ENCODE peak calls at places on chromosomes 16 and 17, in four cellular contexts. P is tibial nerve, W is cardiac fibroblast, S is lung. N is an unnamed sample.

GRCh38 chr16:84368327-84368996 is at the start of gene ATP2C2:
- DNase-seq in P (no peak), W (no peak), S (peak), N (no peak)

GRCh38 chr17:802901-803881 is 21.0 kb downstream of the MRM3 start:
- DNase-seq in P (no peak), W (no peak), S (no peak), N (no peak)

GRCh38 chr16:55944377-55944802 is 69.2 kb upstream of the CES5A start:
- DNase-seq in P (peak), W (peak), S (peak), N (peak)

GRCh38 chr17:44766409-44767038 is 7.7 kb downstream of the ADAM11 start:
- DNase-seq in P (no peak), W (no peak), S (no peak), N (no peak)

GRCh38 chr17:32015245-32016013 is 8.2 kb downstream of the LRRC37B start:
- DNase-seq in P (no peak), W (no peak), S (no peak), N (no peak)

GRCh38 chr17:21194210-21194609 is 19.8 kb downstream of the TMEM11 start:
- DNase-seq in P (no peak), W (peak), S (no peak), N (peak)

GRCh38 chr16:10681310-10682308 is 13.1 kb downstream of the TEKT5 start:
- DNase-seq in P (no peak), W (no peak), S (no peak), N (no peak)

GRCh38 chr16:19840524-19841110 is 44.0 kb downstream of the GPRC5B start:
- DNase-seq in P (no peak), W (no peak), S (no peak), N (no peak)

GRCh38 chr16:70160821-70161220 is 12.8 kb upstream of the CLEC18C start:
- DNase-seq in P (no peak), W (no peak), S (no peak), N (no peak)

GRCh38 chr17:63356275-63356905 is 89.7 kb downstream of the CYB561 start:
- DNase-seq in P (no peak), W (peak), S (no peak), N (peak)

GRCh38 chr17:73458191-73458590 is 146.4 kb upstream of the CDC42EP4 start:
- DNase-seq in P (no peak), W (no peak), S (no peak), N (no peak)

GRCh38 chr16:82638095-82638798 is 11.5 kb downstream of the CDH13 start:
- DNase-seq in P (no peak), W (peak), S (no peak), N (peak)

GRCh38 chr17:47072881-47073280 is 93.8 kb upstream of the RPRML start:
- DNase-seq in P (no peak), W (no peak), S (no peak), N (peak)

GRCh38 chr16:82082543-82083244 is 47.6 kb downstream of the HSD17B2 start:
- DNase-seq in P (no peak), W (no peak), S (no peak), N (peak)

GRCh38 chr16:11743308-11744074 is 834 bp upstream of the TXNDC11 start:
- DNase-seq in P (peak), W (peak), S (peak), N (peak)

GRCh38 chr17:42980766-42981397 is 517 bp downstream of the RUNDC1 start:
- DNase-seq in P (no peak), W (peak), S (peak), N (peak)

GRCh38 chr17:75480281-75480680 is 23.8 kb downstream of the TMEM94 start:
- DNase-seq in P (no peak), W (no peak), S (no peak), N (no peak)

GRCh38 chr17:50440172-50440837 is 14.3 kb downstream of the ACSF2 start:
- DNase-seq in P (no peak), W (no peak), S (peak), N (no peak)

GRCh38 chr17:3571043-3571900 is 13.7 kb upstream of the TRPV3 start:
- DNase-seq in P (no peak), W (no peak), S (no peak), N (no peak)

GRCh38 chr17:18148586-18148985 is 35.0 kb upstream of the ALKBH5 start:
- DNase-seq in P (no peak), W (no peak), S (no peak), N (no peak)
- H3K4me3 ChIP-seq in P (no peak), W (no peak), S (no peak), N (no peak)

GRCh38 chr17:33294994-33295393 is 1.9 kb upstream of the ASIC2 start:
- DNase-seq in P (no peak), W (no peak), S (no peak), N (no peak)

GRCh38 chr17:33291248-33292183 is 1.6 kb downstream of the ASIC2 start:
- DNase-seq in P (no peak), W (peak), S (no peak), N (peak)

GRCh38 chr17:33290156-33290697 is 2.9 kb downstream of the ASIC2 start:
- DNase-seq in P (no peak), W (no peak), S (no peak), N (no peak)

GRCh38 chr17:33292981-33293867 is at the start of gene ASIC2:
- DNase-seq in P (no peak), W (no peak), S (no peak), N (no peak)

DNA sequence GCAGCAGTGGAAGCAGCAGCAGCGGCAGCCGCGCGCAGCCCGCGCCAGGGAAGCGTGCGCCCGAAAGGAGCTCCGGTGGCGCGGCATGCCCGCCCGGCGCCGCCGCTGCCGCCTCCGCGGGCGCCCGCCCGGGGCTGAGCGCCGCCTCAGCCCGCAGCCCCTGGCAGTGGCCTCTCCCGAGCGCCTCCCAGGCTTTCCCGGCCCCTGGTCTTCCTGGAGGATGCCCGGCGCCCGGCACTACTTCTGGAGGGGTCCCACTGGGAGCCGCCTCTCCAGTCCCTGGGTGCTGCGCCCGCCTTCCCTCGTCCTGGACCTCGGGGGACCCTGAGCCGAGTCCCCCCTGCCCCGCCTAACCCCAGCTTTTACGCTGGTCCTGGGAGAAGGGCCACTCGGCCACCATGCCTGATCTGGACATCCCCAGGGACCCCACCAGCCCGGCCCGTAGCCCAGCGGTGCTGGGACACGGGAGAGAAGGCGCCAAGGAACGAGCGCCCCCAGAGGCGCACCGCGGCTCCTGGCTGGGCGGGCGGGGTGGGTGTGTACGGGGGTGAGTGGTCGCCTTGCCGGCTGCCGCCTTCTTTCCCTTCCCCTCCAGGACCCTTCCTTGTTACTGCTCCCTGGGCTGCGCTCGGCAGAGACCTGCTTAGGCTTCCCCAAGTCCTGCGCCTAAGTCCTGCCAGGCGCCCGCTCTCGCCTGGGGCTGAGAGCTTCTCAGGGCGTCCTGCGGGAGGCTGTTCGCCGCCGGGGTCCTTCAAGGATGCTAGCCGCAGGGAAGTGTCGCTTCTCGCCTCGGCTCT is 713 bp downstream of the ASIC2 start:
- DNase-seq in P (no peak), W (no peak), S (no peak), N (peak)
- TF ChIP-seq CTCF in P (no peak), W (peak), S (no peak), N (no peak)

DNA sequence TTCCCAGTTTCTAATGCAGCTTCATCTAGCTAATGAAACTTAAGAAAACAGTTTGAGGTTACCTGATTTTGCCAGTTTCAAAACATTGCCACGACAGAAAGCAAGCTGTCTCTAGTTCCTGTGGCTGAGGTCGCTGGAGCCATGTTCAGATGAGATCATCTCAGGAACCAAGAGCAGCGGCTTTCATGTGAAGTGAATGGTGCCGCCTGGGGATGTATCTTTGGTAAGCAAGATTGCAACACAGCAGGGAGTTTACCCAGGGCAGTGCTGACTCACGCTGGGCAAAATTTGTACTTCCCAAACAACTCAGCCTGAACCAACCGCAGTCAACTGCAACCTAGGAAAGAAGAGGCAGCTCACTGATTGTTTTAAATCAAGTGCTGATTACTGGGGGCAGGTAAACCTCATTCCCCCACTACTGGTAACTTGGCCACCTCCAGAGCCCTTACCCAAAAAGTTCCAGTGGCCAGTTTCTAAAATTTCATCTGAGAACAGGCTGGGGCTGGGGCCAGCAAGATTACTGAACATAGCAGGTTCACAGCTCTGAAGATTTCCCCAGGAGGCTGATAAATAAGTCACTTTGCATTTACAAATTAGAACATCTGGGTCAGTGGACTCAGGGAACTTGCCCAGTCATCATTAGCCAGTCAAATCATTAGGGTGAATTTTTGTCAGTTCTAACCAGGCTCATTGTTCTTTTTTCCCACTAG is at the start of gene RFFL:
- DNase-seq in P (peak), W (peak), S (peak), N (peak)
- H3K4me3 ChIP-seq in P (peak), W (no peak), S (no peak), N (peak)

GRCh38 chr16:682493-683395 is 1.4 kb downstream of the JMJD8 start:
- DNase-seq in P (no peak), W (no peak), S (no peak), N (no peak)
- TF ChIP-seq CTCF in P (no peak), W (no peak), S (no peak), N (no peak)

GRCh38 chr17:80244871-80245509 is 15.7 kb upstream of the RNF213 start:
- DNase-seq in P (no peak), W (no peak), S (no peak), N (no peak)
- H3K4me3 ChIP-seq in P (no peak), W (no peak), S (no peak), N (no peak)

GRCh38 chr17:28357061-28357900 is at the start of gene POLDIP2:
- DNase-seq in P (peak), W (peak), S (peak), N (peak)
- TF ChIP-seq CTCF in P (peak), W (no peak), S (no peak), N (peak)

GRCh38 chr17:83151442-83152220 is 72.2 kb downstream of the METRNL start:
- DNase-seq in P (no peak), W (peak), S (peak), N (peak)
- H3K4me3 ChIP-seq in P (peak), W (no peak), S (no peak), N (no peak)

DNA sequence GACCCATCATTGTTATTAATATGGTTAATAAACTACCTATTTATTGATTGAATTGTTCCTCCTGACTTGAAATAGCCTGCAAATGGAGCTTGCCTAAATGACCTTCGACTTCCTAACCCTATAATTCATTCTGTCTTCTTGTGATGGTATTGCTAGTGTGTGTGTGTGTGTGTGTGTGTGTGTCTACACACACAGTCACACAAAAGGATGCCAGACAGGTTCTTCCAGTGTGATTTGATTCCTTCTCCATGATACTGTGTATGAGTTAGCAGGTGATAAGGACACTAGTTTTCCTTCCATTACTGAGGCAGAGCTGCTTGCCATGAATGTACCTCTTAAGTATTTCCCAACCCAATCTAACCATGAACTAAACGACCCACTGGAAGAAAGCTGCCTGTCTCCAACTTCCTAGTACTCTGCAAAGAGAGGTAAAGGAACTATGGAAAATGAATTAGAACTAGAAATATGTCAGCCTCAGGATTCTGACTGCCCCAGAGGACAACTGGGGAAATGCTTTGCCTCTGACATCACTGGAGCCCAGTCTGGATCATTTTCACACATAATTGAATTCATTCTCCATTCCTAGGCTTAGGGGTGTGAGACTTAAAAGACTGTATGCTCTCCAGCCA is 3.5 kb upstream of the CDC6 start:
- DNase-seq in P (no peak), W (peak), S (no peak), N (peak)
- TF ChIP-seq CTCF in P (no peak), W (peak), S (no peak), N (peak)

GRCh38 chr17:16491131-16491702 is 776 bp downstream of the LRRC75A start:
- DNase-seq in P (no peak), W (no peak), S (no peak), N (no peak)

GRCh38 chr17:16491703-16492612 is at the start of gene LRRC75A:
- DNase-seq in P (no peak), W (peak), S (no peak), N (peak)

GRCh38 chr17:16495561-16495960 is 3.6 kb upstream of the LRRC75A start:
- DNase-seq in P (no peak), W (no peak), S (no peak), N (no peak)

GRCh38 chr17:16493470-16494048 is 1.6 kb upstream of the LRRC75A start:
- DNase-seq in P (no peak), W (no peak), S (no peak), N (no peak)

GRCh38 chr17:16492613-16493290 is 759 bp upstream of the LRRC75A start:
- DNase-seq in P (no peak), W (no peak), S (no peak), N (no peak)
- H3K4me3 ChIP-seq in P (peak), W (no peak), S (no peak), N (peak)